ENCODE peak calls at places on chromosomes 12 and 14, in nine cellular contexts. K, V, P, B, F, E, O, M and X are unnamed samples.

GRCh38 chr12:46473634-46474201 is 101.1 kb upstream of the SLC38A2 start:
- DNase-seq in M (peak), O (peak), B (no peak), V (peak), F (peak), E (peak), P (no peak), K (peak), X (no peak)

GRCh38 chr14:90556050-90556477 is 159.2 kb downstream of the CALM1 start:
- DNase-seq in F (no peak), V (peak), E (no peak), M (peak), O (no peak), K (no peak), P (peak), B (peak), X (no peak)

GRCh38 chr12:93698307-93699092 is 21.3 kb downstream of the CRADD start:
- DNase-seq in P (no peak), V (no peak), K (no peak), E (no peak), B (no peak), F (no peak), O (no peak), M (no peak), X (no peak)

GRCh38 chr12:53174881-53175491 is 5.5 kb upstream of the ZNF740 start:
- DNase-seq in B (no peak), F (no peak), P (no peak), V (peak), E (no peak), O (peak), M (no peak), K (no peak), X (no peak)

GRCh38 chr14:100159107-100159864 is at the start of gene DEGS2:
- DNase-seq in F (no peak), V (no peak), P (peak), O (no peak), M (peak), K (peak), B (no peak), E (no peak), X (peak)

GRCh38 chr12:40618621-40619020 is 73.6 kb upstream of the CNTN1 start:
- DNase-seq in F (no peak), V (no peak), K (no peak), M (no peak), E (no peak), B (no peak), O (no peak), P (no peak), X (no peak)

GRCh38 chr14:61839452-61839851 is 77.2 kb downstream of the SNAPC1 start:
- DNase-seq in V (peak), E (no peak), M (no peak), F (no peak), B (no peak), P (no peak), O (no peak), K (no peak), X (no peak)

GRCh38 chr12:49818241-49818640 is 10.0 kb downstream of the NCKAP5L start:
- DNase-seq in V (no peak), B (no peak), P (no peak), F (no peak), E (no peak), M (no peak), K (no peak), O (no peak), X (no peak)

GRCh38 chr12:52878507-52879393 is 26.1 kb downstream of the KRT8 start:
- DNase-seq in E (no peak), V (no peak), P (no peak), K (no peak), O (no peak), B (no peak), F (no peak), M (no peak), X (no peak)

GRCh38 chr12:94180558-94181296 is 32.4 kb downstream of the PLXNC1 start:
- DNase-seq in B (no peak), E (no peak), F (peak), M (no peak), O (no peak), K (no peak), P (no peak), V (no peak), X (no peak)

GRCh38 chr12:52042706-52043385 is 8.4 kb upstream of the NR4A1 start:
- DNase-seq in P (peak), B (no peak), V (no peak), O (peak), E (no peak), M (no peak), K (no peak), F (no peak), X (no peak)

GRCh38 chr14:95033851-95034622 is 123.3 kb downstream of the DICER1 start:
- DNase-seq in K (no peak), E (no peak), P (peak), B (no peak), V (no peak), O (no peak), M (no peak), F (no peak), X (no peak)

GRCh38 chr14:100769035-100769939 is 42.6 kb downstream of the DLK1 start:
- DNase-seq in P (no peak), M (no peak), V (no peak), E (no peak), K (no peak), B (no peak), F (no peak), O (no peak), X (no peak)

GRCh38 chr14:20332946-20333782 is at the start of gene CCNB1IP1:
- DNase-seq in B (peak), P (no peak), M (peak), K (peak), O (peak), V (peak), E (peak), F (peak), X (no peak)

GRCh38 chr14:101706509-101707284 is 54.8 kb upstream of the PPP2R5C start:
- DNase-seq in K (peak), O (no peak), V (no peak), B (no peak), P (no peak), F (no peak), E (no peak), M (no peak), X (no peak)

GRCh38 chr12:54394281-54394719 is 9.8 kb upstream of the ZNF385A start:
- DNase-seq in B (peak), K (no peak), M (peak), P (no peak), F (no peak), O (no peak), V (peak), E (no peak), X (no peak)

GRCh38 chr14:65500075-65500474 is 87.5 kb downstream of the FUT8 start:
- DNase-seq in V (no peak), F (no peak), O (no peak), K (no peak), P (no peak), M (no peak), E (no peak), B (no peak), X (no peak)

GRCh38 chr12:27177716-27178115 is 66.4 kb upstream of the STK38L start:
- DNase-seq in M (no peak), P (no peak), E (peak), V (peak), K (no peak), O (no peak), F (no peak), B (no peak), X (no peak)

GRCh38 chr12:79534029-79534867 is 156.5 kb downstream of the PAWR start:
- DNase-seq in V (peak), M (no peak), F (no peak), O (no peak), K (no peak), E (no peak), B (no peak), P (no peak), X (no peak)

GRCh38 chr12:116015525-116015924 is 262.0 kb downstream of the MED13L start:
- DNase-seq in E (peak), B (no peak), O (no peak), F (no peak), P (no peak), K (peak), V (peak), M (no peak), X (no peak)

GRCh38 chr12:29004066-29004935 is 144.8 kb upstream of the FAR2 start:
- DNase-seq in B (no peak), V (no peak), M (no peak), F (no peak), P (no peak), E (no peak), O (no peak), K (no peak), X (no peak)

GRCh38 chr12:54716284-54716683 is 68.1 kb upstream of the DCD start:
- DNase-seq in F (no peak), O (no peak), B (no peak), E (no peak), P (no peak), K (no peak), V (no peak), M (no peak), X (no peak)

GRCh38 chr12:92021665-92022033 is 124.0 kb downstream of the BTG1 start:
- DNase-seq in K (no peak), F (no peak), E (no peak), B (no peak), O (no peak), P (no peak), M (no peak), V (no peak), X (no peak)

GRCh38 chr14:79543966-79544365 is 667.3 kb downstream of the DIO2 start:
- DNase-seq in E (no peak), O (no peak), M (no peak), F (no peak), V (peak), B (peak), P (no peak), K (no peak), X (no peak)
- TF ChIP-seq CTCF in E (peak), O (no peak), M (peak), F (no peak), V (peak), B (peak), P (no peak), K (no peak), X (no peak)

DNA sequence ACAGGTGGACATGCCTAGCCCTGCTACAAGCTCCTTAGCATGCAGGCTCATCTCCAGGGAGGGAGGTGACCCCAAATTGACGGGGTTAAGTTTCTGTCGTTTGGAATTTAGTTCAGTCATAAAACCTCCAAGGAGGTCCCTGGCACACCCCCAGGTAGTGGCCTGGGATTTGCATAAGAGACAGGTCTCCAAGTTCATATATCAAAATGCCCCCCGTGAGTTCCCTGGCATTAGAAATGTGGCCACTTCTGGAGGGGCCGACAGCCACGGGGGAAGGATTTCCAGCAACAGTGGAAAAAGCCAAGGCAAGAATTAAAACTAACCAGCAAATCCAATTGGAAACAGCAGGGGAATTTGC is 228.8 kb downstream of the BCL11B start:
- DNase-seq in M (no peak), V (no peak), K (no peak), O (no peak), F (no peak), E (no peak), B (no peak), P (no peak), X (no peak)
- TF ChIP-seq CTCF in M (no peak), V (no peak), K (no peak), O (no peak), F (no peak), E (no peak), B (no peak), P (no peak), X (no peak)

DNA sequence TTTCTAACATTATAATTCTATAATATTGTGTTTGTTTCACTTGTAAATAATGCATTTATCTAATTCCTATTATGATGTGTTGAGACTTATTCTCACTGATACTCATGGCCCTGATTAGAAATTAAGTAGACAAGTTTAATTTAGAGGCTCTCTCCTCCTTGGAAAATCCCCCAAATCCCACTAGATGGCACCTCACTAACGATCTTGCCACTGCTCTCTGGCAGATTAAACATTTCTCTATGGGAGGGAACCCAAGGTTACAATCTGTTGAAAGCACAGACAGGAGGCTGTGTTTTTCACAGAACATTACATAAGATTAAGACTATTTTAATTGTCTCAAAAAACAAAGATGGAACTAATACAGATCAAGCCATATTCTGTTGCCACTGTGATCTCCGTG is 318.7 kb downstream of the LRFN5 start:
- DNase-seq in B (no peak), M (no peak), P (no peak), K (no peak), O (no peak), V (no peak), F (no peak), E (no peak), X (no peak)
- TF ChIP-seq CTCF in B (no peak), M (peak), P (no peak), K (no peak), O (peak), V (peak), F (no peak), E (peak), X (no peak)

GRCh38 chr14:56390859-56391258 is 188.7 kb upstream of the TMEM260 start:
- DNase-seq in E (no peak), M (no peak), B (no peak), P (no peak), O (no peak), F (no peak), K (no peak), V (no peak), X (no peak)
- TF ChIP-seq CTCF in E (no peak), M (no peak), B (no peak), P (no peak), O (no peak), F (no peak), K (no peak), V (no peak), X (no peak)

DNA sequence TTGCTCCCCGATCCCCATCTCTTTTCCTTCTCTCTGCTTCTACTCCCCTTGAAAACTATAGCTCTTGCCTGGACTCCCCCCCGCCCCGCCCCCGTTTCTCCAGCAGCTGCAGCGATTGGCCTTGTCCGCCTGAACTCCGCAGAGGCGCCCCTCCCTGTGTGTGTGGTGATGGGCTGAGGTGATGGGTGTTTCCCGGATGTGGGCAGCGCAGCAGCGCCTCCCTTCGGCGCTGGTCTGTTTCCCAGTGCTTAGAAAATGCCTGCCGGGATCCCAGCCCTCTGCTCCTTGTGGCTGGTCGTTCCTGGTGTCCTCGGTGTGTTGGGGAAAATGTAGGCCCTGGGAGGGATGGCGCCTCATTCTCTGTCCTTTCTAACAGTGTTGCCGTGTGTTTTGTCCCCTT is 43.3 kb downstream of the GALNT8 start:
- DNase-seq in M (no peak), K (no peak), E (no peak), O (peak), V (no peak), B (peak), P (no peak), F (no peak), X (no peak)
- TF ChIP-seq CTCF in M (no peak), K (no peak), E (no peak), O (no peak), V (no peak), B (no peak), P (no peak), F (no peak), X (no peak)

GRCh38 chr12:12716151-12716844 is 870 bp upstream of the CDKN1B start:
- DNase-seq in V (peak), P (no peak), M (no peak), K (no peak), F (no peak), E (no peak), O (no peak), B (no peak), X (no peak)

GRCh38 chr12:12715459-12716150 is 1.6 kb upstream of the CDKN1B start:
- DNase-seq in P (no peak), F (no peak), B (no peak), O (no peak), E (no peak), K (peak), V (peak), M (no peak), X (peak)

GRCh38 chr12:12713932-12714275 is 3.3 kb upstream of the CDKN1B start:
- DNase-seq in O (no peak), E (no peak), M (no peak), B (no peak), F (no peak), K (no peak), P (no peak), V (no peak), X (no peak)

GRCh38 chr12:12715128-12715458 is 2.1 kb upstream of the CDKN1B start:
- DNase-seq in K (no peak), F (no peak), P (no peak), O (no peak), M (no peak), B (no peak), E (no peak), V (no peak), X (no peak)

GRCh38 chr12:12714276-12715001 is 2.7 kb upstream of the CDKN1B start:
- DNase-seq in B (peak), M (peak), O (no peak), P (no peak), K (peak), F (no peak), V (peak), E (no peak), X (peak)
- TF ChIP-seq CTCF in B (no peak), M (peak), O (peak), P (no peak), K (peak), F (no peak), V (peak), E (no peak), X (no peak)

GRCh38 chr14:50829472-50830043 is 1.4 kb downstream of the NIN start:
- DNase-seq in F (no peak), B (peak), V (no peak), E (no peak), M (no peak), K (no peak), O (no peak), P (no peak), X (no peak)

GRCh38 chr14:50830932-50831703 is at the start of gene NIN:
- DNase-seq in E (no peak), K (peak), F (no peak), O (peak), M (peak), V (peak), P (peak), B (peak), X (peak)

GRCh38 chr14:50831704-50832130 is 755 bp upstream of the NIN start:
- DNase-seq in P (no peak), F (no peak), B (no peak), V (no peak), O (no peak), E (no peak), M (no peak), K (no peak), X (no peak)

GRCh38 chr14:50830044-50830931 is 674 bp downstream of the NIN start:
- DNase-seq in P (peak), K (peak), E (no peak), V (peak), B (peak), F (no peak), O (peak), M (peak), X (peak)

GRCh38 chr14:50828738-50829471 is 2.1 kb downstream of the NIN start:
- DNase-seq in B (no peak), O (no peak), M (no peak), P (no peak), K (no peak), F (no peak), V (no peak), E (no peak), X (no peak)
- TF ChIP-seq CTCF in B (no peak), O (no peak), M (no peak), P (no peak), K (no peak), F (no peak), V (no peak), E (no peak), X (no peak)

GRCh38 chr14:102902086-102902485 is 20.4 kb upstream of the AMN start:
- DNase-seq in O (no peak), K (peak), M (no peak), E (no peak), V (no peak), F (no peak), B (no peak), P (no peak), X (no peak)
- TF ChIP-seq CTCF in O (no peak), K (no peak), M (no peak), E (no peak), V (no peak), F (no peak), B (no peak), P (no peak), X (no peak)

GRCh38 chr14:69247691-69248440 is 12.1 kb upstream of the GALNT16 start:
- DNase-seq in P (no peak), B (no peak), E (peak), F (no peak), O (peak), M (no peak), K (no peak), V (peak), X (no peak)
- TF ChIP-seq CTCF in P (no peak), B (peak), E (no peak), F (no peak), O (peak), M (peak), K (no peak), V (peak), X (no peak)